ENCODE peak calls at places on chromosomes 4 and X, in five cellular contexts. One of them, this sample, is unnamed.
A peak's percentile ranks its signal among the peaks of the same experiment; 100 is the strongest.

GRCh38 chrX:426881-427280 is 40.2 kb upstream of the PPP2R3B start:
- DNase-seq in esophagus muscularis mucosa: no peak
- DNase-seq in transverse colon: no peak
- DNase-seq in SJSA1: no peak
- DNase-seq in CD8-positive, alpha-beta memory T cell: no peak
- DNase-seq in this sample: peak; percentile 17

GRCh38 chrX:69508610-69509009 is 4.5 kb downstream of the NALF2 start:
- DNase-seq in esophagus muscularis mucosa: no peak
- DNase-seq in transverse colon: no peak
- DNase-seq in SJSA1: no peak
- DNase-seq in CD8-positive, alpha-beta memory T cell: no peak
- DNase-seq in this sample: no peak

GRCh38 chr4:63563288-63564014 is 845.8 kb downstream of the TECRL start:
- DNase-seq in esophagus muscularis mucosa: no peak
- DNase-seq in transverse colon: no peak
- DNase-seq in SJSA1: no peak
- DNase-seq in CD8-positive, alpha-beta memory T cell: no peak
- DNase-seq in this sample: no peak

GRCh38 chr4:80017125-80017854 is 55.7 kb downstream of the ANTXR2 start:
- DNase-seq in esophagus muscularis mucosa: no peak
- DNase-seq in transverse colon: no peak
- DNase-seq in SJSA1: peak; percentile 46
- DNase-seq in CD8-positive, alpha-beta memory T cell: no peak
- DNase-seq in this sample: no peak

GRCh38 chr4:80221161-80221560 is 23.9 kb downstream of the PRDM8 start:
- DNase-seq in esophagus muscularis mucosa: no peak
- DNase-seq in transverse colon: no peak
- DNase-seq in SJSA1: no peak
- DNase-seq in CD8-positive, alpha-beta memory T cell: no peak
- DNase-seq in this sample: no peak

GRCh38 chrX:40261955-40262596 is 164.3 kb upstream of the BCOR start:
- DNase-seq in esophagus muscularis mucosa: no peak
- DNase-seq in transverse colon: no peak
- DNase-seq in SJSA1: peak; percentile 50
- DNase-seq in CD8-positive, alpha-beta memory T cell: no peak
- DNase-seq in this sample: no peak

GRCh38 chr4:172656055-172656454 is 512.6 kb upstream of the GALNT7 start:
- DNase-seq in esophagus muscularis mucosa: no peak
- DNase-seq in transverse colon: no peak
- DNase-seq in SJSA1: no peak
- DNase-seq in CD8-positive, alpha-beta memory T cell: no peak
- DNase-seq in this sample: no peak

GRCh38 chrX:57172544-57172943 is 35.3 kb upstream of the SPIN2A start:
- DNase-seq in esophagus muscularis mucosa: no peak
- DNase-seq in transverse colon: no peak
- DNase-seq in SJSA1: no peak
- DNase-seq in CD8-positive, alpha-beta memory T cell: no peak
- DNase-seq in this sample: no peak

GRCh38 chrX:72005046-72005445 is 94.4 kb downstream of the NHSL2 start:
- DNase-seq in esophagus muscularis mucosa: no peak
- DNase-seq in transverse colon: no peak
- DNase-seq in SJSA1: no peak
- DNase-seq in CD8-positive, alpha-beta memory T cell: no peak
- DNase-seq in this sample: no peak

GRCh38 chr4:81473086-81473396 is 1.3 kb upstream of the RASGEF1B start:
- DNase-seq in esophagus muscularis mucosa: no peak
- DNase-seq in transverse colon: no peak
- DNase-seq in SJSA1: no peak
- DNase-seq in CD8-positive, alpha-beta memory T cell: no peak
- DNase-seq in this sample: no peak

GRCh38 chr4:21678711-21679110 is 269.9 kb downstream of the KCNIP4 start:
- DNase-seq in esophagus muscularis mucosa: no peak
- DNase-seq in transverse colon: no peak
- DNase-seq in SJSA1: no peak
- DNase-seq in CD8-positive, alpha-beta memory T cell: no peak
- DNase-seq in this sample: no peak

GRCh38 chr4:88807499-88807898 is 109.9 kb upstream of the NAP1L5 start:
- DNase-seq in esophagus muscularis mucosa: no peak
- DNase-seq in transverse colon: no peak
- DNase-seq in SJSA1: no peak
- DNase-seq in CD8-positive, alpha-beta memory T cell: no peak
- DNase-seq in this sample: peak; percentile 27

GRCh38 chr4:25457053-25457715 is 80.1 kb downstream of the ANAPC4 start:
- DNase-seq in esophagus muscularis mucosa: no peak
- DNase-seq in transverse colon: no peak
- DNase-seq in SJSA1: no peak
- DNase-seq in CD8-positive, alpha-beta memory T cell: no peak
- DNase-seq in this sample: no peak

GRCh38 chr4:61201562-61202099 is 1.5 kb downstream of the ADGRL3 start:
- DNase-seq in esophagus muscularis mucosa: no peak
- DNase-seq in transverse colon: no peak
- DNase-seq in SJSA1: no peak
- DNase-seq in CD8-positive, alpha-beta memory T cell: no peak
- DNase-seq in this sample: peak; percentile 18

GRCh38 chrX:44958480-44958879 is 85.5 kb downstream of the KDM6A start:
- DNase-seq in esophagus muscularis mucosa: no peak
- DNase-seq in transverse colon: no peak
- DNase-seq in SJSA1: no peak
- DNase-seq in CD8-positive, alpha-beta memory T cell: no peak
- DNase-seq in this sample: no peak

GRCh38 chr4:7936963-7937362 is 2.7 kb downstream of the AFAP1 start:
- DNase-seq in esophagus muscularis mucosa: no peak
- DNase-seq in transverse colon: no peak
- DNase-seq in SJSA1: no peak
- DNase-seq in CD8-positive, alpha-beta memory T cell: no peak
- DNase-seq in this sample: peak; percentile 36

GRCh38 chr4:92234393-92235176 is 69.2 kb upstream of the GRID2 start:
- DNase-seq in esophagus muscularis mucosa: no peak
- DNase-seq in transverse colon: no peak
- DNase-seq in SJSA1: peak; percentile 58
- DNase-seq in CD8-positive, alpha-beta memory T cell: no peak
- DNase-seq in this sample: peak; percentile 60

GRCh38 chr4:20825493-20825892 is 125.2 kb downstream of the PACRGL start:
- DNase-seq in esophagus muscularis mucosa: no peak
- DNase-seq in transverse colon: no peak
- DNase-seq in SJSA1: no peak
- DNase-seq in CD8-positive, alpha-beta memory T cell: no peak
- DNase-seq in this sample: peak; percentile 34

GRCh38 chrX:68743754-68744153 is 85.1 kb upstream of the EFNB1 start:
- DNase-seq in esophagus muscularis mucosa: no peak
- DNase-seq in transverse colon: no peak
- DNase-seq in SJSA1: no peak
- DNase-seq in CD8-positive, alpha-beta memory T cell: no peak
- DNase-seq in this sample: no peak

DNA sequence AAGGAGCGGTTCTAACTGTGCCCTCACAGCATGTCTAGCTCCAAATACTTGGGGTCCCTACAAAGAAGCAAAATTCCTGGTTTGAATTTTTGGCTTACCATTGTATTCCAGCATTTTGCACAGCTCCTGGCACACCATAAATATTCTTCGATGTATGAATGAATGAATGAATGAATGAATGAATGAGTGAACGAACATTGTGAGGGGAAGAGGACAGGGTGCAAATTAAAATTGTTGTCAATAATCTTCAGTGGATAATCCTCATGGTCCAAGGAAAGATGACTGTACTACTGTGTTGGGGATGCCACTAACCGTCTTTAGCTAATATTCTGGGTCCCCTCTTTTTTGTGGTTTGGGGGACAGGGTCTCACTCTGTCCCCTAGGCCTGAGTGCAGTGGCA is 110.9 kb upstream of the MAP3K15 start:
- DNase-seq in esophagus muscularis mucosa: no peak
- DNase-seq in transverse colon: no peak
- DNase-seq in SJSA1: no peak
- DNase-seq in CD8-positive, alpha-beta memory T cell: no peak
- DNase-seq in this sample: no peak
- H3K27ac ChIP-seq in esophagus muscularis mucosa: no peak overlapping the region
- H3K27ac ChIP-seq in transverse colon: no peak overlapping the region
- H3K27ac ChIP-seq in SJSA1: no peak overlapping the region
- H3K27ac ChIP-seq in CD8-positive, alpha-beta memory T cell: no peak overlapping the region
- H3K27ac ChIP-seq in this sample: no peak overlapping the region

DNA sequence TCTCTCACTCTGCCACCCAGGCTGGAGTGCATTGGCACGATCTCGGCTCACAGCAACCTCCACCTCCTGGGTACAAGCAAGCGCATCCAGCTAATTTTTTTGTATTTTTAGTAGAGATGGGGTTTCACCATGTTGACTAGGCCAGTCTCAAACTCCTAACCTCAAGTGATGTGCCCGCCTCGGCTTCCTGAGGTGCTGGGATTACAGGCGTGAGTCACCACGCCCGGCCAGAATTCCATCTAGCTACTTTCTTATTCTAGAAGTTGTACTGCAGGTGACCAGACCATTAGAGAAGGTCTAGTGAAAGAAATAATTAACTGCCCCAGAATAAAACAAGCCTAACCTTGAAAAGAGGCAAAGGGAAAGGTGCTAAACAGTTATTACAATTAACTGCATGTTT is 2.2 kb downstream of the LRBA start:
- DNase-seq in esophagus muscularis mucosa: no peak
- DNase-seq in transverse colon: peak; percentile 51
- DNase-seq in SJSA1: no peak
- DNase-seq in CD8-positive, alpha-beta memory T cell: no peak
- DNase-seq in this sample: peak; percentile 50
- H3K27ac ChIP-seq in esophagus muscularis mucosa: no peak overlapping the region
- H3K27ac ChIP-seq in transverse colon: peak overlapping the region; percentile 16
- H3K27ac ChIP-seq in SJSA1: no peak overlapping the region
- H3K27ac ChIP-seq in CD8-positive, alpha-beta memory T cell: no peak overlapping the region
- H3K27ac ChIP-seq in this sample: no peak overlapping the region

GRCh38 chrX:147377728-147378127 is 534.0 kb upstream of the FMR1 start:
- DNase-seq in esophagus muscularis mucosa: no peak
- DNase-seq in transverse colon: no peak
- DNase-seq in SJSA1: no peak
- DNase-seq in CD8-positive, alpha-beta memory T cell: no peak
- DNase-seq in this sample: no peak
- H3K27ac ChIP-seq in esophagus muscularis mucosa: no peak overlapping the region
- H3K27ac ChIP-seq in transverse colon: no peak overlapping the region
- H3K27ac ChIP-seq in SJSA1: no peak overlapping the region
- H3K27ac ChIP-seq in CD8-positive, alpha-beta memory T cell: no peak overlapping the region
- H3K27ac ChIP-seq in this sample: no peak overlapping the region

GRCh38 chr4:74967324-74967723 is 34.4 kb downstream of the PARM1 start:
- DNase-seq in esophagus muscularis mucosa: no peak
- DNase-seq in transverse colon: no peak
- DNase-seq in SJSA1: no peak
- DNase-seq in CD8-positive, alpha-beta memory T cell: no peak
- DNase-seq in this sample: no peak
- H3K27ac ChIP-seq in esophagus muscularis mucosa: no peak overlapping the region
- H3K27ac ChIP-seq in transverse colon: no peak overlapping the region
- H3K27ac ChIP-seq in SJSA1: no peak overlapping the region
- H3K27ac ChIP-seq in CD8-positive, alpha-beta memory T cell: no peak overlapping the region
- H3K27ac ChIP-seq in this sample: no peak overlapping the region

GRCh38 chrX:124216396-124217124 is 115.9 kb upstream of the TEX13D start:
- DNase-seq in esophagus muscularis mucosa: no peak
- DNase-seq in transverse colon: no peak
- DNase-seq in SJSA1: no peak
- DNase-seq in CD8-positive, alpha-beta memory T cell: no peak
- DNase-seq in this sample: no peak
- H3K27ac ChIP-seq in esophagus muscularis mucosa: no peak overlapping the region
- H3K27ac ChIP-seq in transverse colon: no peak overlapping the region
- H3K27ac ChIP-seq in SJSA1: no peak overlapping the region
- H3K27ac ChIP-seq in CD8-positive, alpha-beta memory T cell: no peak overlapping the region
- H3K27ac ChIP-seq in this sample: peak overlapping the region; percentile 85

GRCh38 chr4:32037391-32037790 is 1317.2 kb downstream of the PCDH7 start:
- DNase-seq in esophagus muscularis mucosa: no peak
- DNase-seq in transverse colon: no peak
- DNase-seq in SJSA1: no peak
- DNase-seq in CD8-positive, alpha-beta memory T cell: no peak
- DNase-seq in this sample: no peak

GRCh38 chr4:32042486-32042885 is 1322.3 kb downstream of the PCDH7 start:
- DNase-seq in esophagus muscularis mucosa: no peak
- DNase-seq in transverse colon: no peak
- DNase-seq in SJSA1: no peak
- DNase-seq in CD8-positive, alpha-beta memory T cell: no peak
- DNase-seq in this sample: no peak
- H3K27ac ChIP-seq in esophagus muscularis mucosa: no peak overlapping the region
- H3K27ac ChIP-seq in transverse colon: no peak overlapping the region
- H3K27ac ChIP-seq in SJSA1: no peak overlapping the region
- H3K27ac ChIP-seq in CD8-positive, alpha-beta memory T cell: no peak overlapping the region
- H3K27ac ChIP-seq in this sample: no peak overlapping the region

DNA sequence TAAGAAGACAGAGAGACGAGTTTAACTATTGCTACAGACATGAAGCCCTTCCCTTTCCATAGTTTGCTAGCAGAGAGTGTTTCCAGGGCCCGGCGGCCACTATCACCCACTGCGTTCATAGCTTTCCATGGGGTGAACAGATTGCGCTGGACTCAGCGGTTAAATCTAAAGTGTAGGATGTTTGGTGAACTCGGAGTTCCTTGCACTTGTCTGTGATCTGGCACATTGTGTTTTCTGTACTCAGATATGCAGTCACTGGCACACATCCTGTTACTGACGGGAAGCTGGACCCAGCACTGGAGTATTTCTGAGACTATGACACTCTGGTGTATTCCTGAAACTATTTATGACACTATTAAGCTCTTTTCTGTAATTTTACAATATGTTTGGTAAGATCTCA is 13.9 kb downstream of the CD99 start:
- DNase-seq in esophagus muscularis mucosa: no peak
- DNase-seq in transverse colon: no peak
- DNase-seq in SJSA1: no peak
- DNase-seq in CD8-positive, alpha-beta memory T cell: no peak
- DNase-seq in this sample: no peak
- H3K27ac ChIP-seq in esophagus muscularis mucosa: peak overlapping the region; percentile 86
- H3K27ac ChIP-seq in transverse colon: peak overlapping the region; percentile 54
- H3K27ac ChIP-seq in SJSA1: no peak overlapping the region
- H3K27ac ChIP-seq in CD8-positive, alpha-beta memory T cell: no peak overlapping the region
- H3K27ac ChIP-seq in this sample: no peak overlapping the region

GRCh38 chrX:7109838-7110793 is 37.4 kb upstream of the STS start:
- DNase-seq in esophagus muscularis mucosa: no peak
- DNase-seq in transverse colon: no peak
- DNase-seq in SJSA1: no peak
- DNase-seq in CD8-positive, alpha-beta memory T cell: no peak
- DNase-seq in this sample: no peak
- H3K27ac ChIP-seq in esophagus muscularis mucosa: no peak overlapping the region
- H3K27ac ChIP-seq in transverse colon: peak overlapping the region; percentile 60
- H3K27ac ChIP-seq in SJSA1: peak overlapping the region; percentile 66
- H3K27ac ChIP-seq in CD8-positive, alpha-beta memory T cell: no peak overlapping the region
- H3K27ac ChIP-seq in this sample: no peak overlapping the region

GRCh38 chr4:158314756-158315487 is 104.6 kb downstream of the TMEM144 start:
- DNase-seq in esophagus muscularis mucosa: no peak
- DNase-seq in transverse colon: no peak
- DNase-seq in SJSA1: peak; percentile 51
- DNase-seq in CD8-positive, alpha-beta memory T cell: no peak
- DNase-seq in this sample: peak; percentile 88
- H3K27ac ChIP-seq in esophagus muscularis mucosa: peak overlapping the region; percentile 15
- H3K27ac ChIP-seq in transverse colon: peak overlapping the region; percentile 12
- H3K27ac ChIP-seq in SJSA1: peak overlapping the region; percentile 98
- H3K27ac ChIP-seq in CD8-positive, alpha-beta memory T cell: no peak overlapping the region
- H3K27ac ChIP-seq in this sample: no peak overlapping the region

DNA sequence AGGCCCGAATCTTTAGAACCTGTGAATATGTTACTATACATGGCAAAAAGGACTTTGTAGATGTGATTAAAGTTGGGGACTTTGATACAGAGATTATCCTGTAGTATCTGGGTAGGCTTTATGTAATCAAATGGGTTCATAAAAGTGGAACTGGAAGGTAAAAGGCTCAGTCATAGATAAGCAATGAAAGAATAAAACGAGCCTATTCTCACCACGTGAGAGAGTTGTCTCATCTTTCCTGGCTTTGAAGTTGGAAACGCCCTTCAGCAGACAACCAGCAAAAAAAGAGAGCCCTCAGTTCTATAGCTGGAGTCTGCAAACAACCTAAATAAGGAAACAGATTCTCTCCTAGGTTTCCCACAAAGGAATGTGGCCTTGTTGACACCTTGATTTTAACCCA is 805.8 kb upstream of the DIAPH2 start:
- DNase-seq in esophagus muscularis mucosa: no peak
- DNase-seq in transverse colon: peak; percentile 9
- DNase-seq in SJSA1: no peak
- DNase-seq in CD8-positive, alpha-beta memory T cell: no peak
- DNase-seq in this sample: no peak
- H3K27ac ChIP-seq in esophagus muscularis mucosa: no peak overlapping the region
- H3K27ac ChIP-seq in transverse colon: no peak overlapping the region
- H3K27ac ChIP-seq in SJSA1: no peak overlapping the region
- H3K27ac ChIP-seq in CD8-positive, alpha-beta memory T cell: no peak overlapping the region
- H3K27ac ChIP-seq in this sample: no peak overlapping the region